ENCODE peak calls at places on chromosomes 4 and X, in nine cellular contexts. H is stomach, C is suprapubic skin, T is K562, K is transverse colon, A is SK-N-SH, U is GM12878, O is tibial nerve, V is esophagus muscularis mucosa. G is an unnamed sample. For H3K9me3 and H3K36me3, the result is how much of the 10 kb centered on the place peaks cover.

GRCh38 chr4:23038626-23039245 is 346.0 kb downstream of the GBA3 start:
- DNase-seq in H (no peak), C (no peak), T (no peak), K (no peak), A (no peak), U (no peak), O (no peak), V (no peak), G (no peak)

GRCh38 chr4:40453912-40454311 is 118.8 kb downstream of the CHRNA9 start:
- DNase-seq in H (no peak), C (no peak), T (no peak), K (no peak), A (no peak), U (no peak), O (no peak), V (no peak), G (no peak)

GRCh38 chr4:154562697-154563254 is at the start of gene FGB:
- DNase-seq in H (no peak), C (no peak), T (no peak), K (no peak), A (no peak), U (no peak), O (no peak), V (no peak), G (no peak)

GRCh38 chrX:83771664-83772063 is 89.3 kb upstream of the CYLC1 start:
- DNase-seq in H (no peak), C (no peak), T (no peak), K (no peak), A (no peak), U (no peak), O (no peak), V (no peak), G (no peak)

GRCh38 chrX:107674480-107675364 is 46.4 kb downstream of the PRPS1 start:
- DNase-seq in H (peak), C (peak), T (peak), K (peak), A (no peak), U (no peak), O (peak), V (peak), G (peak)

GRCh38 chr4:158147151-158147550 is 25.7 kb downstream of the GASK1B start:
- DNase-seq in H (no peak), C (no peak), T (no peak), K (no peak), A (no peak), U (no peak), O (no peak), V (no peak), G (no peak)

GRCh38 chrX:19670854-19671620 is 155.7 kb upstream of the MAP3K15 start:
- DNase-seq in H (no peak), C (peak), T (no peak), K (peak), A (peak), U (no peak), O (peak), V (no peak), G (peak)

GRCh38 chrX:15761564-15762191 is 23.6 kb downstream of the CA5B start:
- DNase-seq in H (no peak), C (no peak), T (peak), K (no peak), A (peak), U (no peak), O (peak), V (no peak), G (no peak)

GRCh38 chr4:99710681-99711345 is 53.2 kb upstream of the C4orf54 start:
- DNase-seq in H (no peak), C (no peak), T (no peak), K (no peak), A (no peak), U (no peak), O (no peak), V (no peak), G (no peak)

GRCh38 chrX:79367907-79368306 is 773 bp upstream of the ITM2A start:
- DNase-seq in H (no peak), C (no peak), T (no peak), K (no peak), A (no peak), U (no peak), O (no peak), V (no peak), G (no peak)

GRCh38 chr4:163331629-163332360 is 601 bp downstream of the NPY1R start:
- DNase-seq in H (no peak), C (no peak), T (no peak), K (peak), A (peak), U (no peak), O (no peak), V (no peak), G (peak)

GRCh38 chr4:26032142-26032541 is 118.1 kb downstream of the SMIM20 start:
- DNase-seq in H (no peak), C (no peak), T (no peak), K (no peak), A (no peak), U (no peak), O (no peak), V (no peak), G (no peak)

GRCh38 chrX:17167915-17168314 is 207.1 kb upstream of the NHS start:
- DNase-seq in H (no peak), C (no peak), T (no peak), K (no peak), A (no peak), U (no peak), O (no peak), V (no peak), G (no peak)

GRCh38 chr4:2489081-2489805 is 20.3 kb downstream of the RNF4 start:
- DNase-seq in H (no peak), C (no peak), T (no peak), K (no peak), A (no peak), U (no peak), O (no peak), V (no peak), G (no peak)

GRCh38 chrX:155874571-155875244 is 6.4 kb upstream of the VAMP7 start:
- DNase-seq in H (no peak), C (no peak), T (no peak), K (no peak), A (peak), U (no peak), O (no peak), V (no peak), G (no peak)

GRCh38 chr4:11436673-11437072 is 8.0 kb upstream of the HS3ST1 start:
- DNase-seq in H (no peak), C (no peak), T (no peak), K (no peak), A (no peak), U (no peak), O (no peak), V (no peak), G (no peak)

GRCh38 chr4:186557061-186557460 is 1.7 kb upstream of the MTNR1A start:
- DNase-seq in H (no peak), C (no peak), T (no peak), K (no peak), A (no peak), U (no peak), O (no peak), V (no peak), G (no peak)

GRCh38 chr4:108901271-108901670 is 138.4 kb upstream of the ETNPPL start:
- DNase-seq in H (no peak), C (no peak), T (no peak), K (no peak), A (no peak), U (no peak), O (no peak), V (no peak), G (no peak)
- H3K9me3 ChIP-seq in H (under half), C (under half), T (under half), K (under half), A (under half), U (under half), O (under half), V (under half), G (under half)

GRCh38 chr4:145154573-145154972 is 25.8 kb downstream of the OTUD4 start:
- DNase-seq in H (no peak), C (no peak), T (no peak), K (no peak), A (no peak), U (no peak), O (no peak), V (no peak), G (no peak)

GRCh38 chr4:145153181-145153903 is 27.0 kb downstream of the OTUD4 start:
- DNase-seq in H (no peak), C (no peak), T (no peak), K (no peak), A (no peak), U (no peak), O (no peak), V (no peak), G (no peak)

GRCh38 chr4:145148980-145149379 is 31.4 kb downstream of the OTUD4 start:
- DNase-seq in H (no peak), C (no peak), T (no peak), K (no peak), A (no peak), U (no peak), O (no peak), V (no peak), G (no peak)

GRCh38 chr4:145155268-145155870 is 25.0 kb downstream of the OTUD4 start:
- DNase-seq in H (no peak), C (no peak), T (no peak), K (no peak), A (no peak), U (no peak), O (no peak), V (no peak), G (no peak)

DNA sequence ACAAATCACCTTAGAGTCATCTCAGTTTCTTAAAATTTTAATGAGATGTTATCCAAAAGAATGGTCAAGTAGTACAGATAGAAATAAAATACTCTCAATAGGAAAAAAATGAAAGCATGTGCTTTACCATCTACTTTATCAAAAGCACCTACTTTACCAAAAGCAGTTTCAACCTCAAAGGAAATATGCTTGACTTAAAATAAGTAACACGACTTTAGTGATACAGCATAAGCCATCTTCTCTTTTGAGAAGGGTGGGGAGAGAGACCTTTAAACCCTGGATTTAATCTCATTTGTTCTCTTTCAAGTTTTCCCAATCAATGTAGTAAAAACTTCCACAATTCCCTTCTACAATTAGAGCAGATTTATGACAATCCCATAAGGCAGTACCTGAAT is 26.5 kb downstream of the OTUD4 start:
- DNase-seq in H (no peak), C (no peak), T (no peak), K (no peak), A (no peak), U (no peak), O (no peak), V (no peak), G (no peak)
- H3K36me3 ChIP-seq in H (under half), C (half or more), T (half or more), K (under half), A (half or more), U (under half), O (under half), V (under half), G (under half)

GRCh38 chr4:69025191-69025998 is 70.9 kb upstream of the UGT2B7 start:
- DNase-seq in H (no peak), C (no peak), T (no peak), K (peak), A (no peak), U (no peak), O (no peak), V (no peak), G (no peak)
- TF ChIP-seq EP300 in H (no peak), C (no peak), T (no peak), K (no peak), A (no peak), U (no peak), O (no peak), V (no peak), G (no peak)

GRCh38 chrX:41846714-41847113 is 76.6 kb downstream of the CASK start:
- DNase-seq in H (no peak), C (no peak), T (no peak), K (no peak), A (no peak), U (no peak), O (no peak), V (no peak), G (no peak)
- H3K9me3 ChIP-seq in H (under half), C (under half), T (under half), K (under half), A (under half), U (under half), O (under half), V (under half), G (under half)

DNA sequence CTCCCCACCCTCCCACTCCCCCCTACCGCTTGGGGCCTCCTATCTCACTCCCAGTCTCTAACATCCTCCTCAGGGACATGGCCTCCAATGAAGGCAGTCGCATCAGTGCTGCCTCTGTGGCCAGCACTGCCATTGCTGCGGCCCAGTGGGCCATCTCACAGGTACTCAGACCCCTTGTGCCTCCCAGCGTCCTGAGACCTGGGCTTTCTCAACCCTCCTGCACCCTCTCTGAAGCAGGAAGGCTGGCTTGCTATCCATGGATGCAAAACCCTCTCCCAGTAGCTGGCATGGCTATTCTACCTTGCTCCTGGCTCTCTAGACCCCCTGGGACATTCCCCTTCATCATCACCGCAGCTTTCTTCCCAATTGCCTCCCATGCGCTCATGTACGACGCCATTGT is 13.3 kb upstream of the UBA1 start:
- DNase-seq in H (no peak), C (no peak), T (no peak), K (no peak), A (no peak), U (no peak), O (no peak), V (no peak), G (no peak)
- H3K36me3 ChIP-seq in H (under half), C (half or more), T (half or more), K (under half), A (under half), U (under half), O (under half), V (under half), G (under half)

GRCh38 chr4:1029957-1030520 is 18.6 kb downstream of the FGFRL1 start:
- DNase-seq in H (peak), C (no peak), T (peak), K (no peak), A (no peak), U (no peak), O (no peak), V (no peak), G (no peak)
- TF ChIP-seq EP300 in H (no peak), C (no peak), T (no peak), K (no peak), A (no peak), U (no peak), O (no peak), V (no peak), G (no peak)

GRCh38 chr4:182808673-182809416 is 108.3 kb downstream of the DCTD start:
- DNase-seq in H (no peak), C (no peak), T (no peak), K (no peak), A (no peak), U (peak), O (no peak), V (no peak), G (no peak)

GRCh38 chr4:182810103-182810605 is 107.0 kb downstream of the DCTD start:
- DNase-seq in H (no peak), C (no peak), T (no peak), K (no peak), A (no peak), U (no peak), O (no peak), V (no peak), G (no peak)

GRCh38 chr4:182807841-182808548 is 109.2 kb downstream of the DCTD start:
- DNase-seq in H (no peak), C (peak), T (no peak), K (no peak), A (no peak), U (no peak), O (no peak), V (no peak), G (no peak)

GRCh38 chr4:182807346-182807745 is 109.8 kb downstream of the DCTD start:
- DNase-seq in H (no peak), C (no peak), T (no peak), K (no peak), A (no peak), U (no peak), O (no peak), V (no peak), G (no peak)

DNA sequence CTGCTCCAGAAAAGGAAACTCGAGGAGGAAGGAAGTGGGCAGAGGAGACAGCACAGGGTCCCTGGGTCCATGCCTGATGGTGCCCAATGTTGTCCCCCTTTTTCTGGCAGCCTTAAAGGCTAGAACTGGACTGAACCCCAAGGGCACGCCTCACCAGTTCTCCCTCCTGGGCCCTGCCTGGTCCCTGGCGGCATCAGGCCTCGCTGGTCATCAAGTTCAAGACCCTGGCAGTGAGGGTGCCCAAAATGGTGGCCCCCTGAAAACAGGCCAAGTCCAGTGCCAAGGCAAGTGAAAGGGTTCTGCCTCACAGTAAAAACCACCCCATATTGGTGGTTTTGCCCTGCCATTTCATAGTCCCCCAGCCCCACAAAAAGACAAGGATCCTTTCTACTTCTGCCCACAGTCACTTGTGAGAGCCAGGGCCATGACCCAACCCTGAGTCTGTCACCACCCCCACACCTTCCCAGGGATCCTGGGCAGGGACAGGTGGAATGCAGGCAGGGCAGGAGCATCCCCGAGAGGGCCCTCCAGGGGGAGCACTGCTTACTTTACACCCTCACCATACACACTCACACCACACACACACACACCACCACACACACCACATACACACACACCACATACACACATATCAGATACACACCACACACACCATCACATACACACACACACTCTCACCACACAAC is 107.6 kb downstream of the DCTD start:
- DNase-seq in H (no peak), C (no peak), T (no peak), K (no peak), A (no peak), U (no peak), O (no peak), V (no peak), G (no peak)
- H3K9me3 ChIP-seq in H (under half), C (under half), T (under half), K (under half), A (under half), U (under half), O (under half), V (under half), G (under half)

GRCh38 chr4:7017446-7018048 is 25.6 kb upstream of the TADA2B start:
- DNase-seq in H (no peak), C (no peak), T (no peak), K (no peak), A (no peak), U (no peak), O (no peak), V (no peak), G (no peak)
- H3K36me3 ChIP-seq in H (half or more), C (half or more), T (half or more), K (under half), A (under half), U (under half), O (under half), V (under half), G (under half)

GRCh38 chr4:127687580-127687979 is 42.6 kb upstream of the SLC25A31 start:
- DNase-seq in H (no peak), C (no peak), T (no peak), K (no peak), A (no peak), U (no peak), O (no peak), V (no peak), G (no peak)

GRCh38 chr4:127685292-127685691 is 44.9 kb upstream of the SLC25A31 start:
- DNase-seq in H (no peak), C (no peak), T (no peak), K (no peak), A (no peak), U (no peak), O (no peak), V (no peak), G (no peak)

GRCh38 chr4:127686656-127687055 is 43.5 kb upstream of the SLC25A31 start:
- DNase-seq in H (no peak), C (no peak), T (no peak), K (no peak), A (no peak), U (no peak), O (no peak), V (no peak), G (no peak)
- TF ChIP-seq EP300 in H (no peak), C (no peak), T (no peak), K (no peak), A (no peak), U (no peak), O (no peak), V (no peak), G (no peak)

DNA sequence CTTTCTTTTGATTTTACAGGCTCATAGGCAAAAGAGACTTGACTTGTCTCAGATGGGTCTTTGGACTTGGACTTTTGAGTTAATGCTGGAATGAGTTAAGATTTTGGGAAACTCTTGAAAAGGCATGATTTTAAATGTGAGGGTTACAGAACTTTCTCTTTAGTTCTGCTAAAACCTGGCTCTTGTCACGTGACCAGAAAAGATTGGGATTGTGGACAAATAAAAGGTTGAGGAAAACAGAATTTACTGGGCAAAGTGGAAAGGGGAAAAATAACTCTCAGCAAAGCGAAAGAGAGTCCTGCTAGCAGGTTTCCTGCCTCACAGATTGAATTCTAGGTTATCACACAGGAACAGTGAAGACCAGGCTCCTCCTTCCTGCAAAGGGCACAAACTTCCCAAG is 114.0 kb downstream of the SPANXN4 start:
- DNase-seq in H (no peak), C (no peak), T (no peak), K (no peak), A (no peak), U (no peak), O (no peak), V (no peak), G (no peak)
- H3K9me3 ChIP-seq in H (under half), C (under half), T (under half), K (under half), A (under half), U (under half), O (under half), V (under half), G (under half)